ENCODE peak calls at places on chromosome 2, in ten cellular contexts. C, I, U, N, T, K, R, Q, Y and B are unnamed samples.

GRCh38 chr2:2769481-2770431 is 438.7 kb upstream of the MYT1L start:
- DNase-seq in C (no peak), I (no peak), U (no peak), N (no peak), T (no peak), K (no peak), R (no peak), Q (peak), Y (peak), B (no peak)

GRCh38 chr2:199485732-199486335 is 28.1 kb upstream of the SATB2 start:
- DNase-seq in C (peak), I (no peak), U (no peak), N (peak), T (peak), K (peak), R (peak), Q (no peak), Y (peak), B (peak)

GRCh38 chr2:89837962-89838625 is 1146.6 kb downstream of the RPIA start:
- DNase-seq in C (no peak), I (no peak), U (no peak), N (no peak), T (no peak), K (no peak), R (no peak), Q (no peak), Y (no peak), B (no peak)

GRCh38 chr2:161004379-161004778 is 155.8 kb upstream of the TANK start:
- DNase-seq in C (no peak), I (no peak), U (no peak), N (no peak), T (no peak), K (no peak), R (peak), Q (no peak), Y (no peak), B (no peak)

GRCh38 chr2:216576611-216577010 is 56.6 kb upstream of the IGFBP2 start:
- DNase-seq in C (no peak), I (no peak), U (no peak), N (no peak), T (no peak), K (no peak), R (no peak), Q (no peak), Y (no peak), B (no peak)

GRCh38 chr2:96926791-96927190 is 56.9 kb upstream of the SEMA4C start:
- DNase-seq in C (no peak), I (no peak), U (no peak), N (no peak), T (no peak), K (no peak), R (no peak), Q (no peak), Y (no peak), B (no peak)

GRCh38 chr2:11067221-11068078 is 87.8 kb upstream of the SLC66A3 start:
- DNase-seq in C (no peak), I (no peak), U (no peak), N (no peak), T (no peak), K (no peak), R (no peak), Q (no peak), Y (no peak), B (no peak)

GRCh38 chr2:153946036-153946435 is 74.3 kb downstream of the GALNT13 start:
- DNase-seq in C (no peak), I (no peak), U (no peak), N (no peak), T (no peak), K (no peak), R (no peak), Q (no peak), Y (no peak), B (no peak)

GRCh38 chr2:176110975-176111663 is 4.0 kb downstream of the HOXD11 start:
- DNase-seq in C (no peak), I (no peak), U (no peak), N (no peak), T (peak), K (no peak), R (peak), Q (no peak), Y (peak), B (peak)